ENCODE peak calls at places on chromosomes 2 and 18, in seven cellular contexts. D is IMR-90, X is A549, I is GM12892, H is stomach, E is ovary, F is suprapubic skin. V is an unnamed sample.
A peak's percentile ranks its signal among the peaks of the same experiment; 100 is the strongest.

GRCh38 chr2:219500135-219500534 is 1.4 kb downstream of the GMPPA start:
- DNase-seq in D (peak; percentile 50), X (peak; percentile 30), I (no peak), H (no peak), E (no peak), F (no peak), V (no peak)

GRCh38 chr2:88626171-88627054 is 851 bp downstream of the EIF2AK3 start:
- DNase-seq in D (no peak), X (peak; percentile 9), I (peak; percentile 30), H (peak; percentile 47), E (peak; percentile 40), F (peak; percentile 76), V (peak; percentile 26)

GRCh38 chr2:68926782-68927181 is 25.9 kb downstream of the GKN2 start:
- DNase-seq in D (no peak), X (no peak), I (no peak), H (no peak), E (no peak), F (no peak), V (no peak)

GRCh38 chr18:78996741-78997490 is 17.3 kb downstream of the SALL3 start:
- DNase-seq in D (no peak), X (no peak), I (no peak), H (no peak), E (no peak), F (no peak), V (no peak)

GRCh38 chr18:33560686-33561370 is 17.2 kb upstream of the ASXL3 start:
- DNase-seq in D (peak; percentile 50), X (peak; percentile 33), I (no peak), H (no peak), E (no peak), F (no peak), V (no peak)

GRCh38 chr2:177606636-177607035 is 214.1 kb downstream of the AGPS start:
- DNase-seq in D (peak; percentile 51), X (no peak), I (no peak), H (no peak), E (no peak), F (no peak), V (no peak)

GRCh38 chr2:11465110-11465484 is 864 bp downstream of the E2F6 start:
- DNase-seq in D (no peak), X (peak; percentile 14), I (no peak), H (no peak), E (no peak), F (no peak), V (no peak)

GRCh38 chr2:235328991-235329390 is 164.9 kb upstream of the AGAP1 start:
- DNase-seq in D (no peak), X (no peak), I (no peak), H (no peak), E (no peak), F (no peak), V (no peak)

GRCh38 chr2:102735431-102736130 is 26.2 kb upstream of the TMEM182 start:
- DNase-seq in D (peak; percentile 15), X (no peak), I (no peak), H (peak; percentile 52), E (no peak), F (no peak), V (no peak)

GRCh38 chr18:42977982-42978595 is 137.4 kb downstream of the RIT2 start:
- DNase-seq in D (no peak), X (no peak), I (no peak), H (no peak), E (no peak), F (no peak), V (no peak)

GRCh38 chr2:85133751-85134254 is 611 bp downstream of the TCF7L1 start:
- DNase-seq in D (peak; percentile 46), X (peak; percentile 71), I (peak; percentile 42), H (peak; percentile 33), E (peak; percentile 62), F (peak; percentile 74), V (peak; percentile 53)

GRCh38 chr2:134446431-134447091 is 192.7 kb downstream of the MGAT5 start:
- DNase-seq in D (peak; percentile 47), X (no peak), I (no peak), H (no peak), E (no peak), F (no peak), V (no peak)
- TF ChIP-seq POLR2A in D (no peak), X (no peak), I (no peak), H (no peak), E (no peak), F (no peak), V (no peak)

DNA sequence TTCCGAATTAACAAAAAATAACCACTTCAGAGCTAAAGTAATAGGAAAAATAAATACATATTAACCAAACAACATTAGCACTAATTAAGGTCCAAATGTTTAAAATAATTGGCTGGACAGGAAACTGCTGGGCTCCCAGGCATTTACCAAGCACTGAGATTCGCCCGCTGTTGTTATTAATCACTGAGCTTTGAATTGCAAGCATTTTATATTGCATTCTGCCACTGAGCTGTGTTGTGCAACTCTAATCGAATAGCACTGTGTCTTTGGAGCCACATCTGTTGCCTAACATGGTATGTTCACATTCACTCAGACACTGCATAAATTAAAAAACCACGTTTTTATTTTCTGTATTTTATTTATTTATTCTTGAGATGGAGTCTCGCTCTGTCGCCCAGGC is 88.9 kb downstream of the SOWAHC start:
- DNase-seq in D (no peak), X (no peak), I (no peak), H (no peak), E (no peak), F (no peak), V (no peak)
- TF ChIP-seq POLR2A in D (no peak), X (no peak), I (no peak), H (no peak), E (no peak), F (no peak), V (no peak)

GRCh38 chr2:196131384-196131861 is 40.0 kb downstream of the STK17B start:
- DNase-seq in D (peak; percentile 44), X (peak; percentile 66), I (no peak), H (peak; percentile 48), E (no peak), F (peak; percentile 74), V (no peak)

GRCh38 chr2:196136151-196136550 is 35.2 kb downstream of the STK17B start:
- DNase-seq in D (no peak), X (no peak), I (no peak), H (no peak), E (no peak), F (no peak), V (no peak)

GRCh38 chr2:196130039-196130825 is 41.1 kb downstream of the STK17B start:
- DNase-seq in D (no peak), X (no peak), I (no peak), H (no peak), E (no peak), F (no peak), V (no peak)

GRCh38 chr2:196128749-196129148 is 42.6 kb downstream of the STK17B start:
- DNase-seq in D (no peak), X (no peak), I (no peak), H (no peak), E (no peak), F (no peak), V (no peak)

GRCh38 chr2:196131949-196132925 is 39.1 kb downstream of the STK17B start:
- DNase-seq in D (peak; percentile 25), X (no peak), I (no peak), H (no peak), E (no peak), F (no peak), V (no peak)
- TF ChIP-seq POLR2A in D (no peak), X (no peak), I (peak; percentile 52), H (no peak), E (no peak), F (no peak), V (no peak)

DNA sequence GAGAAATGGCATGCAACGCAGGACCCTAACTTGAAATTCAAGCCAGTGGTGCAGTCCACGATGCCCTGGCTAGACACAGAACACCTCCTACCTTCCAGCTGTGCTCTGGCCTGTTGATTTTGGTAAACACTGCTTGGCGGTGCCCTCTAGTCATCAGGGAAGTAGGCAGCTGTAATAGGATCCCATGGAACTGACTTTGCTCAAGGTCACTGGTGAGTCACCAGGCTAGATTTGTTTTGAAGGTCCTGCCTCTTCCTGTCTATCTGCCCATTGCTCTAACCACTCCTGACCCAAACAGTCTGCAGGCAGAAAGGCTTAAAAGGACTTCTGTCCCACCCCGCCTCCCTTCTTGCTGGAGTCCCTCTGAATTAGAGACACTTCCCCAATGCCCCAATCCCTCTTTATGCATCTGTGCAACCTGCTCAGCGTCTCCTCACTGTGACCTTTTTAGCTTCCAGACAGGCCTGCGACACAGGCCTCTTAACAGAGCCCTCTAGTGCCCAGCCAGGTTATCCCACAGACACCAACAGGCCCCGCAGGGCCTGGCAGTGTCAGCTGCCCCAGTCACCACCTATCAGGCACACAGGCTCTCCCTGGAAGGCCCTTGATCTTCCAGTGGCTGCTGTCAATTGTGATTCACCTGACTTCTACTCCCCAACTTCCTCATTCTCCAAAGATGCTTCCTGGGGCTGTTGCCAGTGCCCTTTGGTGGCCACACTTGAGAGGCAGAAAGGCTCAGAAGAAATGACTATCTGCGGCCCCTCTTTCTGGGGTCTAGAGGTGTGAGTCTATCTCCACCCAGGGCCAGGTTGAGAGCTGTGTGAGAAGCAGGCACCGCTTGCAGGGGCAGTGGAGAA is 5.2 kb downstream of the TMEM127 start:
- DNase-seq in D (peak; percentile 92), X (peak; percentile 86), I (peak; percentile 46), H (peak; percentile 70), E (peak; percentile 80), F (peak; percentile 76), V (no peak)
- TF ChIP-seq POLR2A in D (peak; percentile 8), X (no peak), I (no peak), H (no peak), E (no peak), F (no peak), V (no peak)

DNA sequence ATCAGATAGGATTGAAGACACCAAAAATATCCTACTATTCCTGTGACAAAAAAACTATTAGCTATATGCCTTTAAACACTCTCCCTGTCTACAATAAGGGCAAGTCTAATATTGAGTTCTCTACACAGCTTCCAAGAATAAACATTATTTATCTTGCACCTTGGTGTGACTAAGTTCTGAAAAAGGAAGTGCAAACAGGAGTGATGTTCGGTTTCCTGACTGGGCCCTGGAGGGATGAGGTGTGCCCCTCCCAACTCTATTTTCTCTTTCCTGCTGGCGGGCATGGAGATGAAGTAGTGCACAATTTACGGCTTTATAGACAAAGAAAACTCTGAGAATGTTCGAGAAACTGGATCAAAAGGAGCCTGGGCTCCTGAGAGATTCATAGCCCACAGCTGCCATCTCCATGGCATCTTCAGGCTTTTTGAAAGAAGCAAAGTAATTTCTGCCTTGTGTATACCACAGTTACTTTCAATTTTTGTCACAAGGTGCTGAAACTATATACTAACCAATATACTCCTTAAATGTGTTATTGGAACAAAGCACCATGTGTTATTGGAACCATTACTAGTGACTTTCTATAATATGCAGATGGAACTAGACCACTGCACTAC is 22.3 kb downstream of the LRATD1 start:
- DNase-seq in D (no peak), X (no peak), I (no peak), H (no peak), E (no peak), F (no peak), V (no peak)
- TF ChIP-seq POLR2A in D (no peak), X (no peak), I (no peak), H (no peak), E (no peak), F (no peak), V (no peak)